ENCODE peak calls at places on chromosomes 12 and 14, in four cellular contexts. A is GM12878, X is HepG2, S is K562. D is an unnamed sample.

GRCh38 chr14:72736348-72736747 is 157.6 kb downstream of the DPF3 start:
- DNase-seq in A (no peak), X (peak; percentile 46), S (peak; percentile 60), D (no peak)

GRCh38 chr14:102826751-102827675 is 49.8 kb downstream of the TRAF3 start:
- DNase-seq in A (no peak), X (no peak), S (no peak), D (no peak)

GRCh38 chr14:36582011-36582873 is at the start of gene NKX2-8:
- DNase-seq in A (no peak), X (no peak), S (peak; percentile 28), D (peak; percentile 49)

GRCh38 chr12:87117516-87117915 is 861.3 kb upstream of the MGAT4C start:
- DNase-seq in A (no peak), X (no peak), S (no peak), D (no peak)

GRCh38 chr12:1494856-1495255 is 99.5 kb downstream of the FBXL14 start:
- DNase-seq in A (no peak), X (no peak), S (no peak), D (no peak)

GRCh38 chr12:127803545-127803944 is 463.4 kb upstream of the TMEM132C start:
- DNase-seq in A (no peak), X (no peak), S (no peak), D (no peak)

GRCh38 chr12:42446761-42447160 is 120.8 kb downstream of the PPHLN1 start:
- DNase-seq in A (no peak), X (no peak), S (no peak), D (no peak)

GRCh38 chr14:51603495-51603894 is 48.2 kb upstream of the FRMD6 start:
- DNase-seq in A (no peak), X (no peak), S (no peak), D (no peak)

DNA sequence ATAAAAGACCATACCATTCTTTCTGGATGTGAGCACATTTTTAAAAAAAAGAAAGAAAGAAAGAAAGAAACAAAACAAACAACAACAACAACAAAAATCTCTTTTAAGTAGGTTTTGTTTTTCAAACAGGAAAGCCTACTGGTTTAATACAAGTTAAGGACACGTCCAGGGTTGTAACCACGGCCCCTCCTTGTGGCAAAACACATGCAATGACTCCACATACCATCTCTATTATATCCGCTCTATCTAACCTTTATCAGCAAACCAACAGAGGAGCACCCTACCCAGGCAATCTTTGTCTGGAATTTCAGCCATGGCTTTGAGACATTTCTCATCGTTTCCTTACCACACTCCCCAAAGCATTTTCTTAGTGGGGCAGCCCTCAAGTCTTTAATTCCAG is 360.5 kb upstream of the TMPO start:
- DNase-seq in A (no peak), X (peak; percentile 9), S (no peak), D (peak; percentile 9)
- TF ChIP-seq FOXK2 in A (no peak), X (no peak), S (no peak), D (no peak)

GRCh38 chr12:64009321-64010068 is 165.0 kb downstream of the SRGAP1 start:
- DNase-seq in A (peak; percentile 36), X (no peak), S (no peak), D (no peak)

GRCh38 chr12:64007853-64008252 is 163.4 kb downstream of the SRGAP1 start:
- DNase-seq in A (no peak), X (no peak), S (no peak), D (no peak)

GRCh38 chr12:64006211-64006610 is 161.7 kb downstream of the SRGAP1 start:
- DNase-seq in A (no peak), X (no peak), S (no peak), D (no peak)

GRCh38 chr12:64008596-64008995 is 164.1 kb downstream of the SRGAP1 start:
- DNase-seq in A (no peak), X (no peak), S (no peak), D (no peak)

GRCh38 chr12:64010069-64010686 is 165.7 kb downstream of the SRGAP1 start:
- DNase-seq in A (no peak), X (peak; percentile 74), S (no peak), D (no peak)
- TF ChIP-seq FOXK2 in A (no peak), X (no peak), S (no peak), D (no peak)

GRCh38 chr12:122423258-122424165 is 1.0 kb upstream of the CLIP1 start:
- DNase-seq in A (no peak), X (peak; percentile 64), S (no peak), D (no peak)
- TF ChIP-seq FOXK2 in A (no peak), X (no peak), S (no peak), D (no peak)

DNA sequence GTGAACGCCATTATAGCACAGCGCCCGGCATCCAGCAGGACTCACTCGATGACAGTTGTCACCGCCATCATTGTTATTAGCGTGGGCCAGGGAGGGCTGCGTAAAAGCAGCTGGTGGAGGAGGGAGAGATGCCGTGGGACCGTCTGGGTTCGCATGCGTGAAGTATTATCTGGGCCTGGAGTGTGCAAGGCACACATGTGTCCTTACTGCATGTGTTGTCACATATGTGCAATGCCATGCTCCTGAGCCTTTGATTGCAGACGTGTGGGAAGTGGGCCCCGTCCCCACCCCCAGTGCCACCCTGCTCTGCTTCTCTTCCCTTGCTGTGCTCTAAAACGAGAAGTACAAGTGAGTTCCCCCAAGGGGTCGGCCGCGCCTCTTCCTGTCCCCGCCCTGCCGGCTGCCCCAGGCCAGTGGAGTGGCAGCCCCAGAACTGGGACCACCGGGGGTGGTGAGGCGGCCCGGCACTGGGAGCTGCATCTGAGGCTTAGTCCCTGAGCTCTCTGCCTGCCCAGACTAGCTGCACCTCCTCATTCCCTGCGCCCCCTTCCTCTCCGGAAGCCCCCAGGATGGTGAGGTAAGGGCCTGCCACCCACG is at the start of gene PTPN6:
- DNase-seq in A (no peak), X (no peak), S (no peak), D (no peak)
- TF ChIP-seq FOXK2 in A (no peak), X (no peak), S (no peak), D (no peak)

GRCh38 chr12:46266869-46267617 is 1.8 kb downstream of the SLC38A1 start:
- DNase-seq in A (no peak), X (peak; percentile 56), S (no peak), D (peak; percentile 27)
- TF ChIP-seq FOXK2 in A (no peak), X (no peak), S (no peak), D (no peak)

D was measured in HEK293T.